ENCODE peak calls at places on chromosomes 2 and 18, in four cellular contexts. One of them, this sample, is unnamed.

GRCh38 chr2:182672471-182673165 is 43.4 kb upstream of the DNAJC10 start:
- DNase-seq in H1: no peak
- DNase-seq in H9: no peak
- DNase-seq in IMR-90: peak; percentile 91
- DNase-seq in this sample: no peak

GRCh38 chr2:128317186-128317897 is 1.3 kb downstream of the HS6ST1 start:
- DNase-seq in IMR-90: no peak
- DNase-seq in H1: peak; percentile 78
- DNase-seq in H9: peak; percentile 68
- DNase-seq in this sample: peak; percentile 58

GRCh38 chr2:230765611-230766300 is 53.1 kb downstream of the CAB39 start:
- DNase-seq in H9: no peak
- DNase-seq in H1: no peak
- DNase-seq in IMR-90: no peak
- DNase-seq in this sample: peak; percentile 82

GRCh38 chr2:241268716-241269445 is 46.6 kb downstream of the HDLBP start:
- DNase-seq in IMR-90: peak; percentile 57
- DNase-seq in H1: no peak
- DNase-seq in H9: peak; percentile 18
- DNase-seq in this sample: peak; percentile 69

GRCh38 chr2:226320073-226320948 is 479.3 kb downstream of the IRS1 start:
- DNase-seq in H9: no peak
- DNase-seq in IMR-90: no peak
- DNase-seq in H1: no peak
- DNase-seq in this sample: no peak

GRCh38 chr2:217489145-217489960 is 513.4 kb downstream of the TNS1 start:
- DNase-seq in H1: no peak
- DNase-seq in IMR-90: no peak
- DNase-seq in H9: peak; percentile 24
- DNase-seq in this sample: no peak

GRCh38 chr2:227774011-227774624 is 28.4 kb downstream of the SCYGR8 start:
- DNase-seq in H9: peak; percentile 65
- DNase-seq in H1: peak; percentile 49
- DNase-seq in IMR-90: no peak
- DNase-seq in this sample: peak; percentile 64

GRCh38 chr18:36942264-36942663 is 113.3 kb downstream of the KIAA1328 start:
- DNase-seq in H9: peak; percentile 30
- DNase-seq in H1: no peak
- DNase-seq in IMR-90: peak; percentile 53
- DNase-seq in this sample: peak; percentile 53

GRCh38 chr2:96665083-96665569 is 22.6 kb downstream of the FER1L5 start:
- DNase-seq in IMR-90: peak; percentile 99
- DNase-seq in H9: no peak
- DNase-seq in H1: no peak
- DNase-seq in this sample: peak; percentile 41

GRCh38 chr2:43927442-43927841 is 68.3 kb downstream of the LRPPRC start:
- DNase-seq in H9: no peak
- DNase-seq in IMR-90: no peak
- DNase-seq in H1: no peak
- DNase-seq in this sample: no peak

GRCh38 chr2:100730290-100730868 is 89.6 kb upstream of the NPAS2 start:
- DNase-seq in IMR-90: peak; percentile 77
- DNase-seq in H1: peak; percentile 68
- DNase-seq in H9: peak; percentile 72
- DNase-seq in this sample: peak; percentile 81

GRCh38 chr2:111523009-111523408 is 361.0 kb downstream of the ANAPC1 start:
- DNase-seq in H9: no peak
- DNase-seq in H1: no peak
- DNase-seq in IMR-90: no peak
- DNase-seq in this sample: no peak

GRCh38 chr2:201137505-201138400 is 21.8 kb downstream of the CFLAR start:
- DNase-seq in H1: no peak
- DNase-seq in IMR-90: no peak
- DNase-seq in H9: no peak
- DNase-seq in this sample: no peak

GRCh38 chr2:201138401-201138970 is 22.5 kb downstream of the CFLAR start:
- DNase-seq in H9: no peak
- DNase-seq in IMR-90: no peak
- DNase-seq in H1: no peak
- DNase-seq in this sample: no peak

GRCh38 chr2:201144101-201145051 is 28.4 kb downstream of the CFLAR start:
- DNase-seq in IMR-90: no peak
- DNase-seq in H1: no peak
- DNase-seq in H9: no peak
- DNase-seq in this sample: no peak

GRCh38 chr2:201136889-201137321 is 20.9 kb downstream of the CFLAR start:
- DNase-seq in H1: no peak
- DNase-seq in H9: no peak
- DNase-seq in IMR-90: no peak
- DNase-seq in this sample: no peak

GRCh38 chr2:201139836-201140599 is 24.1 kb downstream of the CFLAR start:
- DNase-seq in H1: no peak
- DNase-seq in IMR-90: no peak
- DNase-seq in H9: peak; percentile 61
- DNase-seq in this sample: no peak
- H4K5ac ChIP-seq in H1: no peak overlapping the region
- H4K5ac ChIP-seq in IMR-90: no peak overlapping the region
- H4K5ac ChIP-seq in H9: no peak overlapping the region
- H4K5ac ChIP-seq in this sample: no peak overlapping the region

DNA sequence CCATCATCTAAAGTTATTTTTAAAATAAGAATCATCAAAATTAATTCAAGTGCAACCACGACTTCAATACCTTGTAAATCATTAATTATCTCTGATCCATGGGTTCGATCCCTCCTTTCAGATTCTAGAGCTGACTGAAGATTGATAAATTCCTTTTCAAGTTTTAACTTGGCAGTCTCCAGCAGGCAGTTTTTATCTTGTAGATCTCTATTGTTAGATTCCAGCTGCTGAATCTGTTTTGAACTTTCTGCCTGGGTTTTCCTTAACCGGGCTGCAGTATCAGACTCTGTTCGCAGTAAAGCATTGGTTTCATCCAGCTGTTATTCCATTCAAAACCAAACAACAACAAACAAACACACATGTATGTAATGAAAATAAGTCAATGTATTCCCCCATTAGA is 59.5 kb downstream of the SLC66A3 start:
- DNase-seq in H1: no peak
- DNase-seq in IMR-90: no peak
- DNase-seq in H9: no peak
- DNase-seq in this sample: no peak
- H4K5ac ChIP-seq in H1: no peak overlapping the region
- H4K5ac ChIP-seq in IMR-90: no peak overlapping the region
- H4K5ac ChIP-seq in H9: no peak overlapping the region
- H4K5ac ChIP-seq in this sample: no peak overlapping the region

DNA sequence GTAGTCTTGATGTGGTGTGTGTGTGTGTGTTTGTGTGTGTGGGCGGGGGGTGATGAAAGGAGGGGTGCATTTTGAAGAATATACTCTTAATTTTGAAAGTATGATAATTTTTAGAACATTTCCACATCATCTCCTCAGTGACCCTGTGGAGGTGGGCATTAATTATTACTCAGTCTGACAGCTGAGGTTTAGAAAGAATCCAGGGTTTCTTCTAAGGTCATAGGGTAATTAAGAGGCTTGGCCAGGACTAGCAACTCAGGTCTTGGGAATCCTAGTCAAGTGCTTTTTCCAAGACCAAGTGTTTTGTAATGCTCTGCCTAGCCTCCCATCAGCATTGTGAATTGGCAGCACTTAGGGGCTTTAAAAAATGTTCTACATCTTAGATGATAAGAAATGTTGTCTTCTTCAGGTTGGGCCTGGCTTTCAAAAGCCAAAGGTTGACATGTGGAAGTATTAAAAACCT is 100.6 kb downstream of the SPTBN1 start:
- DNase-seq in H9: no peak
- DNase-seq in H1: no peak
- DNase-seq in IMR-90: peak; percentile 83
- DNase-seq in this sample: no peak
- H4K5ac ChIP-seq in H9: no peak overlapping the region
- H4K5ac ChIP-seq in H1: no peak overlapping the region
- H4K5ac ChIP-seq in IMR-90: no peak overlapping the region
- H4K5ac ChIP-seq in this sample: no peak overlapping the region

GRCh38 chr2:120398051-120398960 is 52.4 kb downstream of the INHBB start:
- DNase-seq in IMR-90: peak; percentile 58
- DNase-seq in H9: no peak
- DNase-seq in H1: no peak
- DNase-seq in this sample: no peak
- H4K5ac ChIP-seq in IMR-90: no peak overlapping the region
- H4K5ac ChIP-seq in H9: no peak overlapping the region
- H4K5ac ChIP-seq in H1: no peak overlapping the region
- H4K5ac ChIP-seq in this sample: no peak overlapping the region

DNA sequence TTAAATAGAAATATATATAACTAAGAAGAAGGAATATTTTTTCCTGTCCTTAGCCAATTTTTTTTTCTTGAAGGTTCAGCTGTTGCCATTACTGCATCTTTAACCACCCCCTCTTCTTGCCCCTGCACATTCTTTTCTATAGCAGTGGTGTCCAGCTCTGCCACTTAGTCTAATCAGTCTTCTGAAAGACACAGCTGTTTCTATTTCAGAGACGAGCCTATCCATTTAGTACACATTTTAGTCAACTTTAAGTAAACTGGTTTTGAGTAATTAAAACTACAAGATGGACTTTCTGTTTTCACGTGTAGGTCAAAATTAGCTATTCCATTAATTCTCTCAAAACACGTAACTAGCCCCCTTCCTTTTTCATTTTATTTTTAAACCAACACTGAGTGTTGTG is 21.0 kb downstream of the SPOPL start:
- DNase-seq in IMR-90: no peak
- DNase-seq in H9: no peak
- DNase-seq in H1: no peak
- DNase-seq in this sample: no peak
- H4K5ac ChIP-seq in IMR-90: no peak overlapping the region
- H4K5ac ChIP-seq in H9: no peak overlapping the region
- H4K5ac ChIP-seq in H1: no peak overlapping the region
- H4K5ac ChIP-seq in this sample: no peak overlapping the region

GRCh38 chr2:235232474-235233435 is 261.1 kb upstream of the AGAP1 start:
- DNase-seq in H1: no peak
- DNase-seq in IMR-90: no peak
- DNase-seq in H9: no peak
- DNase-seq in this sample: no peak
- H4K5ac ChIP-seq in H1: no peak overlapping the region
- H4K5ac ChIP-seq in IMR-90: no peak overlapping the region
- H4K5ac ChIP-seq in H9: no peak overlapping the region
- H4K5ac ChIP-seq in this sample: no peak overlapping the region

DNA sequence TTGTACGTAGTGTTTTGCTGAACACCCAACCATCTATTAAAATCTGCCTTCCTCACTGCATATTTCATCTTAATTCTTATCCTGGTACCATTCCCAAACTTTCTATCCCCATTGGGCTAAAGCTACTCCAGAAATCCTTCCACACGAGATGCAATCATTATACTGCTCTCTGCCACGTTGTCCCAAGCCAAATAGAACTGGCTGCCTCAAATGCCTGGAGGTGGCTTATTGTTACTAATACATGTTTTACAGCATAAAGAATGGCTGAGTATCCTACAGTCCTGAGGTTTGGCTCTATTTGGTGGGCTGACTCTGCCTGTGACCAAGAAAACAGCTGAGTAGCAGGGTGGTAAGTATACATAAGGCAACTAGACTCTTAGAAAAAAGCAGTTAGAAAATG is 306.0 kb upstream of the ACVR2A start:
- DNase-seq in H9: no peak
- DNase-seq in IMR-90: no peak
- DNase-seq in H1: no peak
- DNase-seq in this sample: no peak
- H4K5ac ChIP-seq in H9: no peak overlapping the region
- H4K5ac ChIP-seq in IMR-90: no peak overlapping the region
- H4K5ac ChIP-seq in H1: no peak overlapping the region
- H4K5ac ChIP-seq in this sample: no peak overlapping the region

GRCh38 chr2:26818255-26818654 is 29.7 kb upstream of the DPYSL5 start:
- DNase-seq in H1: no peak
- DNase-seq in IMR-90: no peak
- DNase-seq in H9: no peak
- DNase-seq in this sample: no peak
- H4K5ac ChIP-seq in H1: no peak overlapping the region
- H4K5ac ChIP-seq in IMR-90: no peak overlapping the region
- H4K5ac ChIP-seq in H9: no peak overlapping the region
- H4K5ac ChIP-seq in this sample: no peak overlapping the region